ENCODE peak calls at places on chromosomes 16 and 17, in ten cellular contexts. C is fibroblast of lung, I is endodermal cell, N is transverse colon, Y is adrenal gland, L is K562, Z is PC-9, P is OCI-LY7, K is heart right ventricle, M is colonic mucosa. W is an unnamed sample.
A peak's percentile ranks its signal among the peaks of the same experiment; 100 is the strongest.

GRCh38 chr17:60169921-60170817 is 20.4 kb downstream of the CA4 start:
- DNase-seq in C (no peak), I (peak; percentile 46), N (peak; percentile 86), Y (no peak), L (no peak), Z (no peak), P (peak; percentile 45), K (peak; percentile 73), M (peak; percentile 89), W (peak; percentile 67)

GRCh38 chr17:28370035-28370743 is at the start of gene VTN:
- DNase-seq in C (peak; percentile 26), I (peak; percentile 96), N (no peak), Y (peak; percentile 96), L (peak; percentile 64), Z (peak; percentile 45), P (no peak), K (peak; percentile 63), M (no peak), W (peak; percentile 46)

GRCh38 chr17:18257747-18258355 is 687 bp downstream of the FLII start:
- DNase-seq in C (peak; percentile 65), I (peak; percentile 94), N (peak; percentile 86), Y (peak; percentile 93), L (peak; percentile 26), Z (peak; percentile 88), P (peak; percentile 58), K (peak; percentile 72), M (peak; percentile 87), W (peak; percentile 81)

GRCh38 chr17:60161598-60162330 is 12.0 kb downstream of the CA4 start:
- DNase-seq in C (no peak), I (peak; percentile 83), N (no peak), Y (peak; percentile 41), L (peak; percentile 72), Z (no peak), P (no peak), K (no peak), M (no peak), W (no peak)

GRCh38 chr17:79562806-79563141 is 48.1 kb downstream of the RBFOX3 start:
- DNase-seq in C (no peak), I (no peak), N (no peak), Y (no peak), L (no peak), Z (no peak), P (no peak), K (no peak), M (no peak), W (no peak)

GRCh38 chr17:28174352-28175046 is 132.0 kb downstream of the NLK start:
- DNase-seq in C (peak; percentile 10), I (peak; percentile 59), N (no peak), Y (no peak), L (no peak), Z (no peak), P (peak; percentile 4), K (no peak), M (no peak), W (no peak)

GRCh38 chr16:61926766-61927165 is 109.5 kb downstream of the CDH8 start:
- DNase-seq in C (peak; percentile 21), I (no peak), N (no peak), Y (peak; percentile 22), L (no peak), Z (no peak), P (no peak), K (no peak), M (no peak), W (no peak)

GRCh38 chr16:65176603-65177002 is 54.7 kb upstream of the CDH11 start:
- DNase-seq in C (peak; percentile 95), I (no peak), N (peak; percentile 10), Y (peak; percentile 27), L (no peak), Z (no peak), P (no peak), K (peak; percentile 51), M (peak; percentile 19), W (peak; percentile 54)

GRCh38 chr17:2939714-2940351 is 123.6 kb downstream of the OR1D5 start:
- DNase-seq in C (no peak), I (no peak), N (peak; percentile 39), Y (no peak), L (no peak), Z (no peak), P (peak; percentile 37), K (no peak), M (peak; percentile 67), W (peak; percentile 35)

GRCh38 chr17:40651939-40652338 is 4.3 kb upstream of the SMARCE1 start:
- DNase-seq in C (no peak), I (no peak), N (no peak), Y (no peak), L (no peak), Z (no peak), P (no peak), K (no peak), M (no peak), W (no peak)

GRCh38 chr17:15509095-15509494 is 41.7 kb upstream of the CDRT4 start:
- DNase-seq in C (no peak), I (peak; percentile 48), N (no peak), Y (no peak), L (no peak), Z (no peak), P (no peak), K (no peak), M (no peak), W (no peak)

GRCh38 chr17:79749156-79749815 is 18.5 kb downstream of the ENPP7 start:
- DNase-seq in C (peak; percentile 74), I (no peak), N (no peak), Y (no peak), L (no peak), Z (no peak), P (no peak), K (no peak), M (no peak), W (no peak)

GRCh38 chr17:36825956-36826350 is 111.3 kb upstream of the LHX1 start:
- DNase-seq in C (no peak), I (no peak), N (no peak), Y (no peak), L (no peak), Z (no peak), P (no peak), K (no peak), M (no peak), W (no peak)

GRCh38 chr16:67339453-67339852 is 12.8 kb downstream of the LRRC36 start:
- DNase-seq in C (peak; percentile 36), I (no peak), N (no peak), Y (no peak), L (no peak), Z (no peak), P (peak; percentile 16), K (no peak), M (no peak), W (no peak)
- TF ChIP-seq CTCF in C (peak; percentile 39), I (peak; percentile 38), N (no peak), Y (no peak), L (peak; percentile 22), Z (no peak), P (peak; percentile 70), K (no peak), M (no peak), W (peak; percentile 14)

DNA sequence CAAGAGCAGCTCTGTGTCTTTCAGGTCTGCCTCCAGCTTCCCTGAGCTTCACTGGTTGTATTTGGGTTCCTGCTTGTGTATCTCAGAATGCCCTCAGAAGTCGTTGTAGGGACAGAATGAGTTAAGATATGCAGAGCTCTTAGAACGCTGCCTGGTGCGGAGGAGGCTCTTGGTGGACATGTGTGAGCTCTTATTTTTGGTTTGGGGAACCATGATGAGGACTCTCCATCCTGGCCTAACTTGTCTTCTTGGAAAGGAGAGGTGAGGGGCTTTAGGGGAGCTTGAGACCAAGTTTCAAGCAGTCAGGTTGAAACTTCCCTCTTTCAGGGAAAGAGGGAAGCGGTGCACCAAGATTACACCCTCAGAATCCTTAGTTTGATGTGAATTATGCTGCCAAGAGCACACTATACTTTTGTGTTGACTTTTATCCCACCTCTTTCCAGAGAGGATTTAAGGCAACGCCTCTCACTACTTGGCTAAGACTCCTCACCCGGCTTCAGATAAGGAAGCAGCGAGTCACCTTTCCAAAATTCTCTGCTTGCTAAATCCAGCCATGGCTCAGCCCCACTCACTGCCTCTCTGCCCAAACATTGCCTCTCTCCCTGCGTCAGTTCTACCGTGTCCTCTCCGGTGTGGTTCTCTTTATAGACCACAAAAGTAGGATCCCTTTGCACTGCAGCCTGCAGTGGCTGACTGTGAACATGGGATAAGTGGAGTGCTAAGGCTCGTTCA is 12.7 kb downstream of the CDK5RAP3 start:
- DNase-seq in C (peak; percentile 27), I (no peak), N (no peak), Y (no peak), L (no peak), Z (no peak), P (no peak), K (peak; percentile 16), M (no peak), W (no peak)
- H3K27ac ChIP-seq in C (no peak overlapping the region), I (no peak overlapping the region), N (no peak overlapping the region), Y (no peak overlapping the region), L (no peak overlapping the region), Z (no peak overlapping the region), P (no peak overlapping the region), K (peak overlapping the region; percentile 52), M (no peak overlapping the region), W (peak overlapping the region; percentile 72)

GRCh38 chr17:29595107-29595942 is 2.4 kb downstream of the ANKRD13B start:
- DNase-seq in C (no peak), I (peak; percentile 46), N (no peak), Y (no peak), L (no peak), Z (no peak), P (no peak), K (no peak), M (no peak), W (no peak)

GRCh38 chr17:29597361-29598172 is 4.6 kb downstream of the ANKRD13B start:
- DNase-seq in C (no peak), I (peak; percentile 63), N (no peak), Y (no peak), L (no peak), Z (no peak), P (no peak), K (peak; percentile 4), M (no peak), W (no peak)

GRCh38 chr17:29594441-29595090 is 1.6 kb downstream of the ANKRD13B start:
- DNase-seq in C (no peak), I (no peak), N (peak; percentile 7), Y (no peak), L (no peak), Z (no peak), P (no peak), K (peak; percentile 5), M (no peak), W (no peak)

GRCh38 chr17:29595943-29596774 is 3.2 kb downstream of the ANKRD13B start:
- DNase-seq in C (no peak), I (peak; percentile 46), N (no peak), Y (no peak), L (no peak), Z (no peak), P (no peak), K (peak; percentile 3), M (no peak), W (no peak)

GRCh38 chr17:29596811-29597210 is 3.9 kb downstream of the ANKRD13B start:
- DNase-seq in C (no peak), I (peak; percentile 62), N (no peak), Y (no peak), L (peak; percentile 56), Z (no peak), P (no peak), K (peak; percentile 54), M (no peak), W (no peak)
- H3K4me1 ChIP-seq in C (peaks cover 9% of the 10 kb centered on the region), I (peaks cover 5% of the 10 kb centered on the region), N (peaks cover 20% of the 10 kb centered on the region), Y (peaks cover 18% of the 10 kb centered on the region), L (peaks cover 20% of the 10 kb centered on the region), Z (peaks cover 26% of the 10 kb centered on the region), P (peaks cover 27% of the 10 kb centered on the region), K (peaks cover 35% of the 10 kb centered on the region), M (peaks cover 10% of the 10 kb centered on the region), W (peaks cover 49% of the 10 kb centered on the region)

DNA sequence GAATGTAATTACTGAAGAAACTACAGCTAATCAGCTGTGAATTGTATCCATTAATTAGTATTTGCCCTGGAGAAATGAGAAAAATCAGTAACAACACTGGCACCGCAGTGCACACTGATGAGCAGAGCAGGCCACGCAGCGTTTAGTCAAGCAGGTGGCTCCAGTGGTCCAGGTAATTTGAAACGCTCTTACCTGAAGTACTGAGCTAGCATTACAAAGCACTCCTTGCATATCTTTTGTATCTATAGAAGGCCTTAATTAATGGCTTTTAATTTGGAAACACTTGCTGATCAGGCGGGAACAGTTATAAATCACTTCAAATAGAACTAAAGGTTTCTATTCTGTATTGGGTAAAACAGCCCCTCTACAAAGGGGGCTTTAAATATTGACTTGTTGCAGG is 76.3 kb downstream of the TOX3 start:
- DNase-seq in C (no peak), I (no peak), N (no peak), Y (no peak), L (no peak), Z (no peak), P (no peak), K (no peak), M (no peak), W (no peak)
- TF ChIP-seq CTCF in C (no peak), I (no peak), N (no peak), Y (no peak), L (no peak), Z (no peak), P (no peak), K (no peak), M (no peak), W (no peak)